ENCODE peak calls at places on chromosomes 3 and 15, in eight cellular contexts. B is fibroblast of lung, V is Peyer's patch, H is fibroblast of pulmonary artery, P is H1, U is heart right ventricle, W is tibial nerve, A is uterus. Z is an unnamed sample.

GRCh38 chr15:29124581-29125381 is 144.8 kb downstream of the NSMCE3 start:
- DNase-seq in B (peak), V (no peak), H (peak), P (no peak), U (no peak), W (no peak), A (no peak), Z (no peak)

GRCh38 chr3:169091196-169091595 is 572.3 kb downstream of the MECOM start:
- DNase-seq in B (peak), V (no peak), H (peak), P (no peak), U (no peak), W (no peak), A (no peak), Z (peak)

GRCh38 chr3:71641669-71642068 is 58.1 kb upstream of the FOXP1 start:
- DNase-seq in B (no peak), V (peak), H (no peak), P (no peak), U (no peak), W (no peak), A (no peak), Z (peak)

GRCh38 chr3:29022976-29023375 is 257.9 kb upstream of the RBMS3 start:
- DNase-seq in B (no peak), V (no peak), H (no peak), P (no peak), U (no peak), W (no peak), A (no peak), Z (no peak)

GRCh38 chr15:78365931-78366330 is 25.8 kb downstream of the CRABP1 start:
- DNase-seq in B (peak), V (peak), H (no peak), P (no peak), U (peak), W (no peak), A (no peak), Z (no peak)

GRCh38 chr15:41568350-41569017 is 9.5 kb downstream of the TYRO3 start:
- DNase-seq in B (no peak), V (no peak), H (peak), P (peak), U (no peak), W (no peak), A (peak), Z (no peak)

GRCh38 chr3:81349941-81350340 is 411.5 kb downstream of the GBE1 start:
- DNase-seq in B (no peak), V (no peak), H (no peak), P (no peak), U (no peak), W (no peak), A (no peak), Z (no peak)

GRCh38 chr3:169172535-169172934 is 491.0 kb downstream of the MECOM start:
- DNase-seq in B (no peak), V (no peak), H (no peak), P (no peak), U (no peak), W (no peak), A (no peak), Z (no peak)

GRCh38 chr3:128469584-128469983 is 2.9 kb upstream of the DNAJB8 start:
- DNase-seq in B (no peak), V (no peak), H (no peak), P (no peak), U (no peak), W (no peak), A (no peak), Z (no peak)

GRCh38 chr15:53447053-53447574 is 312.3 kb downstream of the WDR72 start:
- DNase-seq in B (no peak), V (no peak), H (no peak), P (no peak), U (no peak), W (no peak), A (no peak), Z (no peak)

GRCh38 chr3:88188436-88188835 is 38.7 kb downstream of the C3orf38 start:
- DNase-seq in B (peak), V (no peak), H (peak), P (no peak), U (peak), W (no peak), A (no peak), Z (no peak)

GRCh38 chr3:13770390-13771169 is 109.3 kb downstream of the WNT7A start:
- DNase-seq in B (no peak), V (no peak), H (no peak), P (no peak), U (no peak), W (no peak), A (no peak), Z (no peak)

GRCh38 chr3:154247806-154248480 is 76.3 kb downstream of the DHX36 start:
- DNase-seq in B (no peak), V (no peak), H (no peak), P (no peak), U (no peak), W (no peak), A (no peak), Z (no peak)

GRCh38 chr3:30810617-30811016 is 83.8 kb downstream of the GADL1 start:
- DNase-seq in B (no peak), V (no peak), H (no peak), P (no peak), U (peak), W (no peak), A (peak), Z (no peak)

GRCh38 chr3:31132132-31132769 is 237.8 kb upstream of the GADL1 start:
- DNase-seq in B (peak), V (no peak), H (peak), P (no peak), U (no peak), W (no peak), A (no peak), Z (peak)

GRCh38 chr3:194328080-194328571 is 23.0 kb downstream of the CPN2 start:
- DNase-seq in B (peak), V (no peak), H (peak), P (no peak), U (no peak), W (no peak), A (no peak), Z (peak)

GRCh38 chr15:70580958-70581357 is 182.4 kb downstream of the UACA start:
- DNase-seq in B (no peak), V (no peak), H (no peak), P (no peak), U (no peak), W (no peak), A (no peak), Z (no peak)

GRCh38 chr3:52043750-52044149 is 12.6 kb downstream of the DUSP7 start:
- DNase-seq in B (no peak), V (no peak), H (no peak), P (no peak), U (no peak), W (no peak), A (no peak), Z (no peak)

GRCh38 chr15:45137703-45138102 is 7.9 kb downstream of the DUOX1 start:
- DNase-seq in B (no peak), V (no peak), H (no peak), P (no peak), U (no peak), W (no peak), A (no peak), Z (no peak)

GRCh38 chr15:45134046-45134445 is 4.3 kb downstream of the DUOX1 start:
- DNase-seq in B (no peak), V (no peak), H (no peak), P (no peak), U (no peak), W (no peak), A (no peak), Z (no peak)

GRCh38 chr15:45134682-45135604 is 5.1 kb downstream of the DUOX1 start:
- DNase-seq in B (no peak), V (peak), H (no peak), P (peak), U (peak), W (no peak), A (no peak), Z (no peak)

GRCh38 chr15:45138814-45139765 is 9.3 kb downstream of the DUOX1 start:
- DNase-seq in B (no peak), V (no peak), H (no peak), P (no peak), U (no peak), W (no peak), A (no peak), Z (no peak)

GRCh38 chr15:45136378-45136764 is 6.6 kb downstream of the DUOX1 start:
- DNase-seq in B (no peak), V (no peak), H (no peak), P (peak), U (no peak), W (no peak), A (no peak), Z (no peak)
- TF ChIP-seq CTCF in B (peak), V (no peak), H (peak), P (peak), U (no peak), W (no peak), A (no peak), Z (no peak)

GRCh38 chr3:183252973-183253363 is at the start of gene B3GNT5:
- DNase-seq in B (peak), V (peak), H (no peak), P (no peak), U (peak), W (no peak), A (peak), Z (no peak)

GRCh38 chr3:183254816-183255730 is 2.0 kb downstream of the B3GNT5 start:
- DNase-seq in B (peak), V (peak), H (peak), P (no peak), U (no peak), W (no peak), A (no peak), Z (no peak)

GRCh38 chr3:183253364-183253960 is 409 bp downstream of the B3GNT5 start:
- DNase-seq in B (peak), V (peak), H (peak), P (peak), U (peak), W (peak), A (peak), Z (no peak)

GRCh38 chr3:183252108-183252782 is 808 bp upstream of the B3GNT5 start:
- DNase-seq in B (no peak), V (no peak), H (no peak), P (no peak), U (no peak), W (no peak), A (no peak), Z (no peak)

DNA sequence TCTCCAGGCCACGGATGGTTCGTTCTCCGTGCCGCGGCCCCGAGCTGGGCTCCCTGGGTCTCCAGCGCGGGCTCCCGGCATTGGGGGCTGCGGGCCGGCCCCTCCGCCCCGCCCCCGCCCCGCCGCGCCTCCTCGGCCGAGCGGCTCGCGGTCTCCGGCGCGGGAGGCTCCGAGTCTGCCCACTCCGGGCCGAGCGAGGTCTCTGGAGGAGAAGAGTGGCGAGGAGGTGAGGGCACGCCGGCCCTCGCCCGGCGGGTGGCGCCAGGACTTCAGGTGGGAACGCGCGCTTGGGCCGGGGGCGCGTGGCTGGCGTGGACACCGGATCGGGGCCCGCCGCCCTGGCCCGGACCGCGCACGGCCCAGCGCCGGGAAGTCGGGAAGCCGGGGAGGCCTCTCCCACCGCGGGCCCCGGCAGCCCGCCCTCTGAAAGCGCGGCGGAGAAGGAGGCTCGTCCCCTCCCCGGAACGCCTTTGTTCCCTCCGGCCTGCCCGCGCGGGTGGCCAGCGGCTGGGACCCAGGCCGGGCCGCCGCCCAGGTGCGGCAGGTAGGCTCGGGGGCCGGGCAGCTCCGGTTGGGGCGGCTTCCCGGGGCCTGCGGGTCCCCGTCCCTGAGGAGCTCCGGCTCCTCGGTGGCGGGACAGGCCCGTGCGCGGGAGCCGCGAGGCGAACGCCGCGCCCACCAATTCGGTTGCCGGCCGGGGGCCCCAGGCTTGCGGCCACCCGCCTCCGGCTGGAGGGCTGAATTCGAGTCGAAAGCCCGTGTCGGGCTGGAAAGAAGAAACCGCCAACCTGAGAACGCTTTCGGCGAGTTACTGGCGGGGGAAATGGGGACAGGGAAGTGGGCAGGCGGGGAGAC is 1.1 kb downstream of the B3GNT5 start:
- DNase-seq in B (peak), V (no peak), H (peak), P (peak), U (peak), W (no peak), A (peak), Z (no peak)
- TF ChIP-seq CTCF in B (no peak), V (no peak), H (no peak), P (no peak), U (no peak), W (no peak), A (no peak), Z (no peak)

GRCh38 chr15:27359586-27359985 is 388.6 kb downstream of the GABRG3 start:
- DNase-seq in B (no peak), V (no peak), H (no peak), P (no peak), U (no peak), W (no peak), A (no peak), Z (no peak)

GRCh38 chr15:27361418-27361817 is 390.4 kb downstream of the GABRG3 start:
- DNase-seq in B (no peak), V (no peak), H (no peak), P (no peak), U (no peak), W (no peak), A (no peak), Z (no peak)

GRCh38 chr15:27353837-27354236 is 382.9 kb downstream of the GABRG3 start:
- DNase-seq in B (peak), V (no peak), H (no peak), P (no peak), U (no peak), W (no peak), A (no peak), Z (no peak)

DNA sequence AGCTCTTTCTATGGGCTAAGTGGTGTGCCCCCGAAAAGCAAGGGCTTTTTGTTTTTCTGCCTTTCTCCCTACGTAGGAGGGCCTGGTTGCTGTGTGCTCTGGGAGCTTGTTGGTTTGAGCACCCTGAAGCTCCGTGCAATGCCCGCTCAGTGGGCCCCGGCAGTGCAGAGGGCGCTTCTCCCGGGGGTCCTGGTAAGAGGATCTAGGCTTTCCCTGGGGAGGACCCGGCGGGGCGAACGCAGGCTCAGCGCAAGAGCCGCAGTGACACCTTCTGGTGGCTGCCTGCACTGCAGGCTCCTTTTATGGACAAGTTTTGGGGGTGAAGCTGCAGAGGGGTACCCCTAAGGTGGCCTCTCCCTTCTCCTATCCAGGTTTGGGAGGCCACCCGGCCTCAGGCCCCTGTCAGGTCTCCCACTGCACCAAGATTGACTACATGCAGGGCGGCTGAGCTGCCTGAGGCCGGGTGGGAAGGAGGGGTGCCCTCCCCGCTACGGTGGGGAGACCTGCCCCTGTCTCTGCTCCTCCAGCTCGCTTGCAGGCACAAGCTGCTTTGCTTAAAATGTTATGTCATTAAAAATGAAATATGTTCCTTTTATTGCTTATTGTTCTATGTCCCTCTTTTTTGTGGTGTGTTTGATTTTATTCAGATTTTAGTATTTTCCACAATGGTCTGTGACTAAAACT is 387.9 kb downstream of the GABRG3 start:
- DNase-seq in B (peak), V (no peak), H (peak), P (peak), U (no peak), W (no peak), A (no peak), Z (no peak)
- TF ChIP-seq CTCF in B (peak), V (peak), H (peak), P (peak), U (peak), W (peak), A (peak), Z (peak)

GRCh38 chr15:50137893-50138292 is 18.9 kb upstream of the ATP8B4 start:
- DNase-seq in B (no peak), V (no peak), H (no peak), P (no peak), U (no peak), W (no peak), A (no peak), Z (peak)
- TF ChIP-seq CTCF in B (peak), V (no peak), H (no peak), P (no peak), U (no peak), W (no peak), A (no peak), Z (peak)

GRCh38 chr3:19075037-19075436 is 73.3 kb upstream of the KCNH8 start:
- DNase-seq in B (no peak), V (no peak), H (no peak), P (no peak), U (no peak), W (no peak), A (no peak), Z (no peak)

GRCh38 chr3:19073341-19074105 is 74.8 kb upstream of the KCNH8 start:
- DNase-seq in B (no peak), V (no peak), H (no peak), P (no peak), U (no peak), W (no peak), A (no peak), Z (no peak)

GRCh38 chr3:19070325-19070724 is 78.0 kb upstream of the KCNH8 start:
- DNase-seq in B (peak), V (no peak), H (peak), P (no peak), U (no peak), W (no peak), A (no peak), Z (no peak)

GRCh38 chr3:19077388-19077787 is 70.9 kb upstream of the KCNH8 start:
- DNase-seq in B (no peak), V (no peak), H (no peak), P (no peak), U (no peak), W (no peak), A (no peak), Z (no peak)

DNA sequence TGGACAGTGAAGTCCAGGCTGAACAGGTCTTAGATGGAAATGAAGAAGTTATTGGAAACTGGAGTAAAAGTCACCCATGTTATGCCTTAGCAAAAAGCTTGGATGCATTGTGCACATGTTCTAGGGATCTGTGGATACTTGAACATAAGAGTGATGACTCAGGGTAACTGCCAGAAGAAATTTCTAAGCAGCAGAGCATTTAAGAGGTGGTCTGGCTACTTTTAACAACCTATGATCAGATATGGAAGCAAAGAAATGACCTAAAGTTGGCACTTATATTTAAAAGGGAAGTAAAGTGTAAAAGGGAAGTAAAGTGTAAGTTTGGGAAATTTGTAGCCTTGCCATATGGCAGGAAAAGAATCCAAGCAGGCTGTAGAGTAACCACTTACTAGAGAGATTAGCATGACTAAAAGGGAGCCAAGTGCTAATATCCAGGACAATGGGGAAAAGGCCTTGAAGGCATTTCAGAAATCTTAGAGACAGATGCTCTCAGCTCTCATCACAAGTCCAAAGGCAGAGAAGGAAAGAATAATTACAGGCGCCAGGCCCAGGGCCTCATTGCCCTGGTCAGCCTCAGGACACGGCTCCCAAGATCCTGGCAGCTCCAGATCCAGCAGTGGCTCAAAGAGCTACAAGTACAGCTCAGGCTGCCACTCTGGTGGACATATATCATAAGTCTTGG is 73.9 kb upstream of the KCNH8 start:
- DNase-seq in B (peak), V (no peak), H (no peak), P (no peak), U (no peak), W (no peak), A (no peak), Z (no peak)
- TF ChIP-seq CTCF in B (no peak), V (no peak), H (no peak), P (no peak), U (no peak), W (no peak), A (no peak), Z (no peak)

GRCh38 chr3:46603461-46604062 is 8.8 kb upstream of the FAM240A start:
- DNase-seq in B (no peak), V (no peak), H (no peak), P (no peak), U (no peak), W (no peak), A (no peak), Z (no peak)

GRCh38 chr3:46599590-46599989 is 12.7 kb upstream of the FAM240A start:
- DNase-seq in B (no peak), V (no peak), H (no peak), P (no peak), U (no peak), W (no peak), A (no peak), Z (no peak)

GRCh38 chr3:46607603-46608028 is 4.7 kb upstream of the FAM240A start:
- DNase-seq in B (no peak), V (no peak), H (no peak), P (peak), U (no peak), W (no peak), A (no peak), Z (no peak)

GRCh38 chr3:46609074-46609735 is 3.1 kb upstream of the FAM240A start:
- DNase-seq in B (no peak), V (no peak), H (no peak), P (peak), U (no peak), W (no peak), A (no peak), Z (no peak)

GRCh38 chr3:46604127-46604526 is 8.2 kb upstream of the FAM240A start:
- DNase-seq in B (no peak), V (no peak), H (no peak), P (no peak), U (no peak), W (no peak), A (no peak), Z (no peak)
- TF ChIP-seq CTCF in B (no peak), V (no peak), H (no peak), P (no peak), U (no peak), W (no peak), A (no peak), Z (no peak)

GRCh38 chr3:132730891-132731580 is 8.8 kb upstream of the NPHP3 start:
- DNase-seq in B (peak), V (no peak), H (peak), P (no peak), U (no peak), W (no peak), A (no peak), Z (peak)
- TF ChIP-seq CTCF in B (peak), V (no peak), H (peak), P (peak), U (peak), W (no peak), A (peak), Z (peak)

Z was measured in HFFc6.